ENCODE peak calls at places on chromosomes 16 and 17, in five cellular contexts. One of them, this sample, is unnamed.

GRCh38 chr17:14038206-14038605 is 31.1 kb upstream of the COX10 start:
- DNase-seq in activated CD4-positive, alpha-beta T cell treated with anti-CD3 and anti-CD28 coated beads, Interleukin-2, amount 10 ng/mL, durations not matched to agents 7 days and 5 days: no peak
- DNase-seq in pulmonary artery endothelial cell: no peak
- DNase-seq in GM23248: peak; percentile 58
- DNase-seq in HS-5: no peak
- DNase-seq in this sample: no peak

GRCh38 chr16:6146874-6147425 is 1049.4 kb upstream of the EEF2KMT start:
- DNase-seq in GM23248: no peak
- DNase-seq in activated CD4-positive, alpha-beta T cell treated with anti-CD3 and anti-CD28 coated beads, Interleukin-2, amount 10 ng/mL, durations not matched to agents 7 days and 5 days: no peak
- DNase-seq in HS-5: no peak
- DNase-seq in pulmonary artery endothelial cell: no peak
- DNase-seq in this sample: peak; percentile 42

GRCh38 chr16:67936124-67936875 is at the start of gene PSMB10:
- DNase-seq in GM23248: peak; percentile 59
- DNase-seq in activated CD4-positive, alpha-beta T cell treated with anti-CD3 and anti-CD28 coated beads, Interleukin-2, amount 10 ng/mL, durations not matched to agents 7 days and 5 days: no peak
- DNase-seq in HS-5: no peak
- DNase-seq in pulmonary artery endothelial cell: no peak
- DNase-seq in this sample: no peak

GRCh38 chr16:75591001-75591852 is 25.0 kb downstream of the GABARAPL2 start:
- DNase-seq in GM23248: peak; percentile 93
- DNase-seq in activated CD4-positive, alpha-beta T cell treated with anti-CD3 and anti-CD28 coated beads, Interleukin-2, amount 10 ng/mL, durations not matched to agents 7 days and 5 days: no peak
- DNase-seq in HS-5: no peak
- DNase-seq in pulmonary artery endothelial cell: peak; percentile 45
- DNase-seq in this sample: no peak

GRCh38 chr16:3023669-3024478 is at the start of the genes HCFC1R1 and THOC6:
- DNase-seq in pulmonary artery endothelial cell: peak; percentile 94
- DNase-seq in HS-5: peak; percentile 89
- DNase-seq in activated CD4-positive, alpha-beta T cell treated with anti-CD3 and anti-CD28 coated beads, Interleukin-2, amount 10 ng/mL, durations not matched to agents 7 days and 5 days: peak; percentile 97
- DNase-seq in GM23248: peak; percentile 99
- DNase-seq in this sample: peak; percentile 99

GRCh38 chr17:12107905-12108304 is 87.2 kb downstream of the MAP2K4 start:
- DNase-seq in HS-5: no peak
- DNase-seq in activated CD4-positive, alpha-beta T cell treated with anti-CD3 and anti-CD28 coated beads, Interleukin-2, amount 10 ng/mL, durations not matched to agents 7 days and 5 days: no peak
- DNase-seq in pulmonary artery endothelial cell: peak; percentile 3
- DNase-seq in GM23248: peak; percentile 46
- DNase-seq in this sample: no peak

GRCh38 chr16:70743791-70744190 is 57.2 kb downstream of the VAC14 start:
- DNase-seq in pulmonary artery endothelial cell: no peak
- DNase-seq in GM23248: no peak
- DNase-seq in HS-5: no peak
- DNase-seq in activated CD4-positive, alpha-beta T cell treated with anti-CD3 and anti-CD28 coated beads, Interleukin-2, amount 10 ng/mL, durations not matched to agents 7 days and 5 days: no peak
- DNase-seq in this sample: no peak

GRCh38 chr16:89293276-89294143 is 76.0 kb downstream of the ZNF778 start:
- DNase-seq in activated CD4-positive, alpha-beta T cell treated with anti-CD3 and anti-CD28 coated beads, Interleukin-2, amount 10 ng/mL, durations not matched to agents 7 days and 5 days: no peak
- DNase-seq in pulmonary artery endothelial cell: no peak
- DNase-seq in GM23248: no peak
- DNase-seq in HS-5: no peak
- DNase-seq in this sample: no peak

GRCh38 chr17:6755281-6755680 is 565 bp upstream of the XAF1 start:
- DNase-seq in HS-5: no peak
- DNase-seq in pulmonary artery endothelial cell: no peak
- DNase-seq in activated CD4-positive, alpha-beta T cell treated with anti-CD3 and anti-CD28 coated beads, Interleukin-2, amount 10 ng/mL, durations not matched to agents 7 days and 5 days: no peak
- DNase-seq in GM23248: peak; percentile 82
- DNase-seq in this sample: no peak

GRCh38 chr17:16818340-16818739 is 128.3 kb downstream of the CCDC144A start:
- DNase-seq in pulmonary artery endothelial cell: no peak
- DNase-seq in HS-5: no peak
- DNase-seq in activated CD4-positive, alpha-beta T cell treated with anti-CD3 and anti-CD28 coated beads, Interleukin-2, amount 10 ng/mL, durations not matched to agents 7 days and 5 days: no peak
- DNase-seq in GM23248: no peak
- DNase-seq in this sample: no peak

GRCh38 chr17:76138234-76138895 is 2.7 kb downstream of the FOXJ1 start:
- DNase-seq in HS-5: no peak
- DNase-seq in GM23248: no peak
- DNase-seq in activated CD4-positive, alpha-beta T cell treated with anti-CD3 and anti-CD28 coated beads, Interleukin-2, amount 10 ng/mL, durations not matched to agents 7 days and 5 days: no peak
- DNase-seq in pulmonary artery endothelial cell: no peak
- DNase-seq in this sample: no peak

GRCh38 chr17:29216181-29216580 is 30.5 kb upstream of the CRYBA1 start:
- DNase-seq in activated CD4-positive, alpha-beta T cell treated with anti-CD3 and anti-CD28 coated beads, Interleukin-2, amount 10 ng/mL, durations not matched to agents 7 days and 5 days: no peak
- DNase-seq in HS-5: no peak
- DNase-seq in pulmonary artery endothelial cell: no peak
- DNase-seq in GM23248: no peak
- DNase-seq in this sample: no peak

GRCh38 chr17:57440522-57441269 is 184.4 kb downstream of the MSI2 start:
- DNase-seq in activated CD4-positive, alpha-beta T cell treated with anti-CD3 and anti-CD28 coated beads, Interleukin-2, amount 10 ng/mL, durations not matched to agents 7 days and 5 days: peak; percentile 58
- DNase-seq in GM23248: peak; percentile 78
- DNase-seq in pulmonary artery endothelial cell: no peak
- DNase-seq in HS-5: no peak
- DNase-seq in this sample: peak; percentile 84

GRCh38 chr16:20673882-20674683 is 23.4 kb downstream of the ACSM1 start:
- DNase-seq in activated CD4-positive, alpha-beta T cell treated with anti-CD3 and anti-CD28 coated beads, Interleukin-2, amount 10 ng/mL, durations not matched to agents 7 days and 5 days: no peak
- DNase-seq in HS-5: no peak
- DNase-seq in GM23248: no peak
- DNase-seq in pulmonary artery endothelial cell: no peak
- DNase-seq in this sample: no peak

GRCh38 chr16:55577888-55578287 is 11.4 kb downstream of the CAPNS2 start:
- DNase-seq in pulmonary artery endothelial cell: no peak
- DNase-seq in HS-5: no peak
- DNase-seq in GM23248: no peak
- DNase-seq in activated CD4-positive, alpha-beta T cell treated with anti-CD3 and anti-CD28 coated beads, Interleukin-2, amount 10 ng/mL, durations not matched to agents 7 days and 5 days: no peak
- DNase-seq in this sample: peak; percentile 37

GRCh38 chr16:55136356-55136755 is 187.6 kb upstream of the IRX6 start:
- DNase-seq in pulmonary artery endothelial cell: no peak
- DNase-seq in activated CD4-positive, alpha-beta T cell treated with anti-CD3 and anti-CD28 coated beads, Interleukin-2, amount 10 ng/mL, durations not matched to agents 7 days and 5 days: no peak
- DNase-seq in GM23248: no peak
- DNase-seq in HS-5: peak; percentile 31
- DNase-seq in this sample: no peak

GRCh38 chr16:82504811-82505210 is 122.0 kb upstream of the CDH13 start:
- DNase-seq in HS-5: no peak
- DNase-seq in GM23248: no peak
- DNase-seq in pulmonary artery endothelial cell: no peak
- DNase-seq in activated CD4-positive, alpha-beta T cell treated with anti-CD3 and anti-CD28 coated beads, Interleukin-2, amount 10 ng/mL, durations not matched to agents 7 days and 5 days: no peak
- DNase-seq in this sample: no peak